ENCODE peak calls at places on chromosomes 11 and 22, in five cellular contexts. T is ovary, L is HCT116, D is heart right ventricle, P is psoas muscle. X is an unnamed sample.
A peak's percentile ranks its signal among the peaks of the same experiment; 100 is the strongest.

GRCh38 chr22:24494535-24495364 is at the start of gene UPB1:
- DNase-seq in T (no peak), L (no peak), D (no peak), P (no peak), X (no peak)

GRCh38 chr11:125625594-125626380 is 824 bp downstream of the CHEK1 start:
- DNase-seq in T (peak; percentile 92), L (peak; percentile 86), D (peak; percentile 87), P (peak; percentile 93), X (peak; percentile 95)

GRCh38 chr22:40476341-40476740 is 105.9 kb downstream of the SGSM3 start:
- DNase-seq in T (no peak), L (no peak), D (no peak), P (no peak), X (no peak)

GRCh38 chr22:45587638-45588481 is 83.8 kb upstream of the ATXN10 start:
- DNase-seq in T (no peak), L (no peak), D (no peak), P (peak; percentile 12), X (peak; percentile 5)

GRCh38 chr11:68524681-68525080 is 64.1 kb downstream of the PPP6R3 start:
- DNase-seq in T (no peak), L (no peak), D (no peak), P (no peak), X (no peak)

GRCh38 chr11:109939176-109939810 is 153.9 kb upstream of the ZC3H12C start:
- DNase-seq in T (no peak), L (peak; percentile 85), D (no peak), P (no peak), X (no peak)

GRCh38 chr11:86047275-86047991 is 21.5 kb downstream of the PICALM start:
- DNase-seq in T (no peak), L (no peak), D (no peak), P (no peak), X (no peak)

GRCh38 chr11:15967966-15968365 is 388.4 kb downstream of the SOX6 start:
- DNase-seq in T (no peak), L (no peak), D (no peak), P (no peak), X (no peak)

GRCh38 chr22:20247010-20247505 is 21.1 kb downstream of the RTN4R start:
- DNase-seq in T (no peak), L (no peak), D (no peak), P (no peak), X (peak; percentile 78)

GRCh38 chr11:12005476-12005875 is 3.0 kb downstream of the DKK3 start:
- DNase-seq in T (no peak), L (no peak), D (no peak), P (no peak), X (no peak)

GRCh38 chr11:4482445-4482844 is at the start of gene OR52K1:
- DNase-seq in T (no peak), L (no peak), D (no peak), P (no peak), X (no peak)

GRCh38 chr11:113663567-113663966 is 42.5 kb downstream of the TMPRSS5 start:
- DNase-seq in T (no peak), L (no peak), D (no peak), P (no peak), X (no peak)

GRCh38 chr11:123082977-123083376 is 21.0 kb upstream of the HSPA8 start:
- DNase-seq in T (no peak), L (no peak), D (no peak), P (no peak), X (no peak)

GRCh38 chr22:49307870-49308269 is 519.8 kb downstream of the BRD1 start:
- DNase-seq in T (peak; percentile 5), L (no peak), D (no peak), P (peak; percentile 29), X (no peak)

GRCh38 chr11:97683733-97684132 is 1293.9 kb downstream of the JRKL start:
- DNase-seq in T (no peak), L (no peak), D (no peak), P (no peak), X (no peak)

GRCh38 chr22:32998373-32998772 is 59.8 kb downstream of the SYN3 start:
- DNase-seq in T (no peak), L (no peak), D (no peak), P (no peak), X (no peak)

GRCh38 chr22:48644108-48644507 is 1183.6 kb downstream of the BRD1 start:
- DNase-seq in T (no peak), L (no peak), D (peak; percentile 4), P (no peak), X (peak; percentile 24)

GRCh38 chr11:6480299-6480914 is 724 bp downstream of the ARFIP2 start:
- DNase-seq in T (no peak), L (no peak), D (no peak), P (no peak), X (no peak)

GRCh38 chr22:41092847-41093371 is 517 bp downstream of the EP300 start:
- DNase-seq in T (no peak), L (no peak), D (peak; percentile 29), P (peak; percentile 69), X (peak; percentile 26)

GRCh38 chr22:49204599-49205214 is 623.0 kb downstream of the BRD1 start:
- DNase-seq in T (peak; percentile 8), L (no peak), D (no peak), P (no peak), X (no peak)

GRCh38 chr11:121892863-121893262 is 223.2 kb downstream of the BLID start:
- DNase-seq in T (no peak), L (no peak), D (no peak), P (no peak), X (no peak)

GRCh38 chr22:44685384-44686056 is 16.5 kb upstream of the PRR5 start:
- DNase-seq in T (no peak), L (peak; percentile 35), D (peak; percentile 42), P (no peak), X (peak; percentile 77)

GRCh38 chr11:2795491-2795991 is 90.0 kb downstream of the CDKN1C start:
- DNase-seq in T (peak; percentile 32), L (no peak), D (peak; percentile 8), P (peak; percentile 50), X (peak; percentile 8)

GRCh38 chr11:24234822-24235508 is 261.9 kb upstream of the LUZP2 start:
- DNase-seq in T (no peak), L (no peak), D (no peak), P (no peak), X (peak; percentile 38)

GRCh38 chr11:45354976-45355705 is 69.0 kb upstream of the SYT13 start:
- DNase-seq in T (peak; percentile 97), L (no peak), D (peak; percentile 90), P (peak; percentile 92), X (peak; percentile 96)

GRCh38 chr11:106466441-106467190 is 389.2 kb downstream of the AASDHPPT start:
- DNase-seq in T (no peak), L (no peak), D (no peak), P (no peak), X (no peak)

GRCh38 chr11:124791626-124792341 is 8.4 kb downstream of the MSANTD2 start:
- DNase-seq in T (no peak), L (no peak), D (no peak), P (no peak), X (no peak)

GRCh38 chr22:39300198-39300830 is 19.1 kb downstream of the RPL3 start:
- DNase-seq in T (no peak), L (no peak), D (peak; percentile 36), P (no peak), X (peak; percentile 76)

GRCh38 chr11:46006418-46007070 is 84.1 kb downstream of the LARGE2 start:
- DNase-seq in T (no peak), L (peak; percentile 63), D (no peak), P (no peak), X (no peak)

GRCh38 chr11:12046636-12047236 is 38.3 kb upstream of the DKK3 start:
- DNase-seq in T (no peak), L (no peak), D (no peak), P (no peak), X (no peak)

GRCh38 chr22:44554411-44554810 is 56.4 kb upstream of the RTL6 start:
- DNase-seq in T (no peak), L (no peak), D (no peak), P (no peak), X (no peak)

GRCh38 chr11:43687120-43687791 is 6.7 kb downstream of the HSD17B12 start:
- DNase-seq in T (no peak), L (no peak), D (peak; percentile 33), P (peak; percentile 71), X (peak; percentile 72)

GRCh38 chr11:104127828-104128227 is 36.1 kb downstream of the PDGFD start:
- DNase-seq in T (no peak), L (no peak), D (no peak), P (no peak), X (no peak)

GRCh38 chr22:28442264-28442950 is 237.2 kb downstream of the TTC28 start:
- DNase-seq in T (peak; percentile 91), L (peak; percentile 6), D (peak; percentile 83), P (peak; percentile 87), X (peak; percentile 91)

GRCh38 chr22:20316844-20317401 is 2.9 kb downstream of the DGCR6L start:
- DNase-seq in T (no peak), L (no peak), D (no peak), P (no peak), X (no peak)

GRCh38 chr11:75850787-75851186 is 35.8 kb downstream of the UVRAG start:
- DNase-seq in T (no peak), L (no peak), D (no peak), P (no peak), X (no peak)

GRCh38 chr11:69160296-69161116 is 4.8 kb downstream of the SMIM38 start:
- DNase-seq in T (no peak), L (no peak), D (no peak), P (no peak), X (no peak)

GRCh38 chr22:29022101-29022817 is 39.4 kb downstream of the C22orf31 start:
- DNase-seq in T (no peak), L (no peak), D (no peak), P (no peak), X (no peak)

GRCh38 chr22:23598805-23599518 is 18.9 kb upstream of the IGLL1 start:
- DNase-seq in T (no peak), L (no peak), D (no peak), P (no peak), X (no peak)

DNA sequence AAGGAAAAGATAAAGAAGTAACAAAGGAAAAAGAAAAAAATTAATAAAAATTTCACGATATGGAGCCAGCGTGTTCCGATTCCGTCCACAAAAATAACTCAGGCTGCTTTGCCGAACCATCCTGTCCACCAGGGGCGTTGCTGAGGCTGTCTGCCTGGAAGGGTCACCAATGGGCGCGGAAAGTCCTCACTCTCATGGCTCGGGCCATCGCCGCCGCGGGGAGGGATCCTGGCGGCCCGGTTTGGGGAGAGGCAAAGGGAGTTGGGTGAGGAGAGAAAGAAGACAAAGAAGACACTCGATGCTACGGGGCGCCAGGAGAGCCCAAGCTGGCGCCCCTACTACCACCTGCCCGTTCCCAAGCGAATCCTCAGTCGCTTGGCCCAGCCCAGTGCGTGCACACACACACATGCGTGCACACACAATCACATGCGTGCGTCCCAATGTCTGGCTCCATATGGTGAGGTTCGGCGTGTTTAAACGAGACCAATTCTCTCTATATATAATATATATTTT is 5.6 kb upstream of the PYGM start:
- DNase-seq in T (no peak), L (no peak), D (no peak), P (peak; percentile 74), X (peak; percentile 57)
- H3K4me1 ChIP-seq in T (peaks cover 5% of the 10 kb centered on the region), L (no peaks in the 10 kb centered on the region), D (peaks cover 45% of the 10 kb centered on the region), P (peaks cover 61% of the 10 kb centered on the region), X (peaks cover 12% of the 10 kb centered on the region)

GRCh38 chr11:70879601-70880285 is 372.6 kb downstream of the SHANK2 start:
- DNase-seq in T (no peak), L (no peak), D (no peak), P (no peak), X (no peak)
- H3K27ac ChIP-seq in T (no peak overlapping the region), L (no peak overlapping the region), D (no peak overlapping the region), P (no peak overlapping the region), X (no peak overlapping the region)

GRCh38 chr22:47582067-47582466 is 819.6 kb downstream of the TBC1D22A start:
- DNase-seq in T (no peak), L (no peak), D (no peak), P (no peak), X (no peak)
- H3K9me3 ChIP-seq in T (no peaks in the 10 kb centered on the region), L (peaks cover 5% of the 10 kb centered on the region), D (peaks cover 28% of the 10 kb centered on the region), P (peaks cover 3% of the 10 kb centered on the region), X (no peaks in the 10 kb centered on the region)

GRCh38 chr22:37328017-37328416 is 45.7 kb downstream of the CYTH4 start:
- DNase-seq in T (no peak), L (peak; percentile 96), D (no peak), P (no peak), X (no peak)
- H3K4me1 ChIP-seq in T (no peaks in the 10 kb centered on the region), L (peaks cover 93% of the 10 kb centered on the region), D (no peaks in the 10 kb centered on the region), P (no peaks in the 10 kb centered on the region), X (no peaks in the 10 kb centered on the region)

X was measured in right cardiac atrium.